ENCODE peak calls at places on chromosome 4, in seven cellular contexts. H is stomach, R is GM23338, U is sigmoid colon, Y is esophagus muscularis mucosa, B is HCT116, V is spleen. S is an unnamed sample. For H3K4me1, the result is how much of the 10 kb centered on the place peaks cover.

GRCh38 chr4:109432676-109433075 is 939 bp upstream of the SEC24B start:
- DNase-seq in V (no peak), U (no peak), B (no peak), R (no peak), Y (no peak), H (no peak), S (no peak)

GRCh38 chr4:15956179-15956850 is 6.7 kb downstream of the FGFBP2 start:
- DNase-seq in V (peak), U (peak), B (peak), R (peak), Y (no peak), H (peak), S (peak)

GRCh38 chr4:108693211-108693610 is 42.8 kb downstream of the OSTC start:
- DNase-seq in H (no peak), R (no peak), Y (no peak), B (no peak), U (no peak), V (no peak), S (no peak)

GRCh38 chr4:42271096-42271495 is 118.6 kb upstream of the BEND4 start:
- DNase-seq in B (no peak), R (peak), Y (no peak), H (no peak), U (no peak), V (no peak), S (no peak)

GRCh38 chr4:66486068-66486467 is 815.8 kb upstream of the EPHA5 start:
- DNase-seq in Y (no peak), V (no peak), U (no peak), H (no peak), B (no peak), R (no peak), S (no peak)

GRCh38 chr4:47383829-47384427 is 79.6 kb downstream of the COMMD8 start:
- DNase-seq in Y (no peak), R (peak), V (no peak), U (no peak), B (peak), H (no peak), S (no peak)

GRCh38 chr4:101584306-101584705 is 206.2 kb upstream of the BANK1 start:
- DNase-seq in B (no peak), U (no peak), V (no peak), R (no peak), Y (no peak), H (no peak), S (no peak)

GRCh38 chr4:123547167-123547817 is 150.7 kb downstream of the SPRY1 start:
- DNase-seq in R (peak), V (no peak), Y (no peak), H (peak), B (no peak), U (no peak), S (peak)

GRCh38 chr4:138978028-138978585 is 37.5 kb upstream of the NOCT start:
- DNase-seq in Y (no peak), U (no peak), B (no peak), R (peak), H (no peak), V (no peak), S (no peak)

GRCh38 chr4:77493829-77494551 is 111.6 kb upstream of the CXCL13 start:
- DNase-seq in V (no peak), U (no peak), H (no peak), R (no peak), Y (no peak), B (no peak), S (no peak)

GRCh38 chr4:124753941-124754581 is 41.5 kb upstream of the ANKRD50 start:
- DNase-seq in H (peak), B (no peak), Y (no peak), V (no peak), R (peak), U (no peak), S (no peak)

GRCh38 chr4:8940792-8941491 is 69.3 kb upstream of the HMX1 start:
- DNase-seq in V (peak), Y (peak), R (peak), H (no peak), B (no peak), U (no peak), S (no peak)

GRCh38 chr4:123986268-123986798 is 589.7 kb downstream of the SPRY1 start:
- DNase-seq in U (peak), Y (no peak), V (no peak), R (no peak), H (no peak), B (no peak), S (no peak)

GRCh38 chr4:119025440-119025839 is 110.2 kb upstream of the MYOZ2 start:
- DNase-seq in U (no peak), Y (no peak), V (no peak), B (peak), H (peak), R (no peak), S (peak)

GRCh38 chr4:87916636-87917035 is 58.9 kb upstream of the SPP1 start:
- DNase-seq in U (no peak), R (no peak), V (no peak), Y (no peak), B (no peak), H (no peak), S (no peak)

GRCh38 chr4:173461170-173461569 is 62.3 kb upstream of the SCRG1 start:
- DNase-seq in V (no peak), R (no peak), H (no peak), B (no peak), U (no peak), Y (no peak), S (no peak)

GRCh38 chr4:140239311-140239710 is 85.3 kb upstream of the MAML3 start:
- DNase-seq in R (no peak), U (no peak), B (no peak), V (no peak), Y (no peak), H (no peak), S (no peak)

GRCh38 chr4:83356899-83357661 is 22.4 kb upstream of the HPSE start:
- DNase-seq in B (peak), Y (no peak), U (no peak), R (no peak), V (no peak), H (no peak), S (no peak)

GRCh38 chr4:38609614-38610013 is 54.4 kb upstream of the KLF3 start:
- DNase-seq in H (no peak), V (no peak), B (no peak), U (no peak), Y (peak), R (peak), S (peak)

GRCh38 chr4:108355523-108356208 is 186.9 kb upstream of the LEF1 start:
- DNase-seq in H (no peak), Y (no peak), U (no peak), V (no peak), B (no peak), R (no peak), S (no peak)

GRCh38 chr4:99033956-99034355 is 38.4 kb downstream of the METAP1 start:
- DNase-seq in Y (no peak), V (no peak), R (no peak), U (no peak), H (no peak), B (no peak), S (no peak)

GRCh38 chr4:81550005-81550896 is 78.5 kb upstream of the RASGEF1B start:
- DNase-seq in U (no peak), H (no peak), V (no peak), Y (no peak), R (no peak), B (no peak), S (no peak)

DNA sequence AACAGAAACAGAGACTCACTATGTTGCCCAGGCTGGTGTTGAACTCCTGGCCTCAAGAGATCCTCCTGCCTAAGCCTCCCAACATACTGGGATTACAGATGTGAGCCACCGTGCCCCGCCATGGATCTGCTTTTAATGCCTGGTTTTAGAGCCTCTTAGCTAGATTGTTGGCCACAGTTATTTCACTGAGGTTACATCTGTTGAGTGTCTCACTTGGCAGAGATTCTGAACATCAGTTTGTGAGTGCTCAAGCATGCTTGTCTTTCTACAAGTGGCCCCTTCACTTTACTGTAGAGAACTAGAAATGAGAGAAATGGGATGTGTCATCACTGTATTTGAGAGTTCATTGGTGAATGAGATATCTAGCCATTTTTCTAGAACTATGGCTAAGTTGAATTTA is 218.5 kb downstream of the APBB2 start:
- DNase-seq in H (no peak), U (no peak), V (no peak), Y (no peak), R (no peak), B (no peak), S (no peak)
- H3K4me1 ChIP-seq in H (under half), U (under half), V (under half), Y (under half), R (under half), B (half or more), S (under half)

GRCh38 chr4:153269223-153269990 is 65.2 kb downstream of the TRIM2 start:
- DNase-seq in R (peak), H (no peak), V (no peak), B (no peak), Y (no peak), U (no peak), S (no peak)
- TF ChIP-seq POLR2AphosphoS5 in R (no peak), H (no peak), V (no peak), B (no peak), Y (no peak), U (no peak), S (no peak)

DNA sequence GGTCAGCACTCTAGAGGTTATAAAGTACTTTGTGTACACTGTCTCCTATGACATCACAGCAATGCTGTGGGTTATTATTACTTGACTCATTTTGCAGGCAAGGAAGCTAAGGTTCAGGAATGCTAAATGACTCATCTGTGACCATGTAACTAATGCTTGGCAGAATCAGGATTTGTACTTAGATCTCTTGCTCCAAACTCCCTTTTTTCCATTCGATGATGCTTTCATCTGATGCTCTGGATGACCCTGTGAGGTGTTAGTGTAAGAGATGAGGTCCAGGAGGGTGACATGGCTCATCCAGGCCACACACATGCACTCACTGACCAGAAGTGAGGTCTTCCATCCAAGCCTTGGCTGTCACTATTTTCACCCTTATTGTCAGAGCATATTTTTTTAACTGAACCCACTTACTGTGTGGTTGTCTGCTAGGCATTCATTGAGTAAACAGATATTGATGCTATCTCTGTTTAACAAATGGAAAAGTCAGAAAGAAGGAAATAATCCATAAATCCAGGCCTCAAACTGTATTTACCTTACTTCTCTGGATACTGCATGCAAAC is 59.0 kb downstream of the RHOH start:
- DNase-seq in V (no peak), B (peak), U (no peak), Y (no peak), H (no peak), R (no peak), S (no peak)
- H3K4me1 ChIP-seq in V (under half), B (half or more), U (under half), Y (under half), H (under half), R (under half), S (under half)

DNA sequence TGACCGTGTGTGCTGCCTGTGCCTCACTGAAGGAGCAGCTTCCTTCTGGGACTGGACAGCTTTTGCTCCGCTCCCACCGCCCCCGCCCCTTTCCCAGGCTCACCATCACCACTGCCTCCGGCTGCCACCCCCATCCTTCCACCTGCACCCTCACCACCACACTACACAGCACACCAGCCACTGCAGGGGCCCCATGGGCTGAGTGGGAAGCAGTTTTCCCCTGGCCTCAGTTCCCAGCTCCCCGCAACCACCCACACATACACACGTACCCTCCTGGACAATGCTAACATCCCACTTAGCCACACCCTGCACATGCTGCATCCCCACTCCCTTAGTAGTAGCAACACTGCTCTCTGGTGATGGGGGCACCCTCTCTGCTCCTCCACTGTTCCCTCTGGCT is 29.6 kb upstream of the COX18 start:
- DNase-seq in U (no peak), B (no peak), H (no peak), V (no peak), R (no peak), Y (no peak), S (no peak)
- TF ChIP-seq POLR2AphosphoS5 in U (no peak), B (no peak), H (no peak), V (no peak), R (no peak), Y (no peak), S (no peak)

GRCh38 chr4:7415927-7416686 is 18.6 kb downstream of the PSAPL1 start:
- DNase-seq in H (peak), B (no peak), V (peak), R (no peak), U (peak), Y (no peak), S (peak)
- H3K4me1 ChIP-seq in H (under half), B (under half), V (under half), R (under half), U (under half), Y (under half), S (under half)

GRCh38 chr4:112296949-112297483 is at the start of gene ALPK1:
- DNase-seq in B (peak), V (no peak), R (no peak), U (no peak), H (no peak), Y (no peak), S (no peak)
- TF ChIP-seq POLR2AphosphoS5 in B (peak), V (no peak), R (no peak), U (peak), H (peak), Y (peak), S (no peak)

GRCh38 chr4:25857403-25857802 is 5.4 kb downstream of the SEL1L3 start:
- DNase-seq in R (peak), U (no peak), V (no peak), B (no peak), Y (no peak), H (no peak), S (no peak)

GRCh38 chr4:25861422-25861926 is 1.3 kb downstream of the SEL1L3 start:
- DNase-seq in B (no peak), Y (no peak), U (no peak), V (no peak), H (no peak), R (no peak), S (no peak)

GRCh38 chr4:25857851-25858400 is 4.9 kb downstream of the SEL1L3 start:
- DNase-seq in Y (no peak), R (no peak), B (no peak), H (no peak), U (no peak), V (no peak), S (no peak)

GRCh38 chr4:25860586-25861421 is 2.0 kb downstream of the SEL1L3 start:
- DNase-seq in U (no peak), V (peak), H (peak), Y (no peak), R (no peak), B (no peak), S (no peak)

DNA sequence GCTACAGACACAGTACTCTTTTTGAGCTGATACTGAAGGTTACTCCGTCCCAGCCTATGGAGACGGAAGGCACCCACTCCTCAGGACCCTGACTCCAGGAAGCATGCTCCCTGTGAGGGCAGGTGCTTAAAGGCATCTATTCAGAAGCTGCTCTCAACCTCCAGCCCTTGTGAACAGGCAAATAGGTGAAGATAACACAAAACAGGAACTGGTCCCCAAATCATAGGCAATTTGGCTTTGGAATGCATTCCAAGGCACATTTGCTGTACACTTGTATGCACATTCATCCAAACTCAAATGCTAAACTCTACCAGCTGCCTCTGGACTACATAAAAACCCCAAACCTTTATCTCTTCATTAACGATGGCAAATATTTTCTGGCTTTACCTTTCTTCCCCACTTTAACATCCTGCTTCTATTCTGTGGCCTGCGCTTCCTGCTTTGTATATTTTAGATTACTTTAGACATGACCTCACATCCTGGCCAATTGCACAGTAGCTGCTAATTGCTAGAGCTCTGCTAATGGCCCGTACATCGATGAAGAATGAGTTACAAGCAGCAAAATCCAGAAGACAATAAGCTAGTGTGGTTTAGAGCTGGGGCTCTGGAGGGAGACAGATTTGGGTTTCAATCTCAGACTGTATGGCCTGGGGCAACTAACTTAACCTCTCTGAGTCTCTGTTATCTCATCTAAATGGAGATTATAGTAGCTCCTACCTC is 3.2 kb downstream of the SEL1L3 start:
- DNase-seq in B (no peak), V (no peak), R (no peak), H (no peak), U (no peak), Y (no peak), S (no peak)
- H3K4me1 ChIP-seq in B (under half), V (half or more), R (under half), H (under half), U (under half), Y (under half), S (half or more)

S was measured in upper lobe of left lung.